ENCODE peak calls at places on chromosomes 6 and 20, in four cellular contexts. One of them, this sample, is unnamed.

GRCh38 chr20:47334022-47334551 is 22.4 kb downstream of the ZMYND8 start:
- DNase-seq in omental fat pad: no peak
- DNase-seq in CD14-positive monocyte: no peak
- DNase-seq in astrocyte of the spinal cord: peak
- DNase-seq in this sample: peak

GRCh38 chr6:166782541-166782940 is 155.5 kb upstream of the RPS6KA2 start:
- DNase-seq in CD14-positive monocyte: no peak
- DNase-seq in astrocyte of the spinal cord: no peak
- DNase-seq in omental fat pad: no peak
- DNase-seq in this sample: no peak

GRCh38 chr6:56958481-56958880 is 3.6 kb downstream of the BEND6 start:
- DNase-seq in omental fat pad: no peak
- DNase-seq in astrocyte of the spinal cord: no peak
- DNase-seq in CD14-positive monocyte: no peak
- DNase-seq in this sample: no peak

GRCh38 chr6:53961679-53962370 is 149.4 kb upstream of the MLIP start:
- DNase-seq in astrocyte of the spinal cord: no peak
- DNase-seq in omental fat pad: no peak
- DNase-seq in CD14-positive monocyte: no peak
- DNase-seq in this sample: no peak

GRCh38 chr20:36472656-36473071 is 68.7 kb upstream of the MYL9 start:
- DNase-seq in omental fat pad: no peak
- DNase-seq in CD14-positive monocyte: no peak
- DNase-seq in astrocyte of the spinal cord: no peak
- DNase-seq in this sample: no peak

GRCh38 chr6:40399888-40400468 is 187.2 kb downstream of the LRFN2 start:
- DNase-seq in astrocyte of the spinal cord: no peak
- DNase-seq in CD14-positive monocyte: no peak
- DNase-seq in omental fat pad: no peak
- DNase-seq in this sample: no peak

GRCh38 chr6:22062807-22063408 is 233.9 kb downstream of the PRL start:
- DNase-seq in omental fat pad: no peak
- DNase-seq in astrocyte of the spinal cord: no peak
- DNase-seq in CD14-positive monocyte: peak
- DNase-seq in this sample: no peak

GRCh38 chr20:32249030-32249738 is 28.3 kb upstream of the KIF3B start:
- DNase-seq in astrocyte of the spinal cord: no peak
- DNase-seq in CD14-positive monocyte: no peak
- DNase-seq in omental fat pad: no peak
- DNase-seq in this sample: no peak

GRCh38 chr6:89501239-89501638 is 68.3 kb downstream of the ANKRD6 start:
- DNase-seq in omental fat pad: no peak
- DNase-seq in CD14-positive monocyte: no peak
- DNase-seq in astrocyte of the spinal cord: no peak
- DNase-seq in this sample: no peak

GRCh38 chr6:4791174-4791573 is 15.0 kb downstream of the CDYL start:
- DNase-seq in omental fat pad: no peak
- DNase-seq in CD14-positive monocyte: no peak
- DNase-seq in astrocyte of the spinal cord: no peak
- DNase-seq in this sample: no peak

GRCh38 chr6:43628392-43629103 is 516 bp downstream of the GTPBP2 start:
- DNase-seq in omental fat pad: no peak
- DNase-seq in astrocyte of the spinal cord: peak
- DNase-seq in CD14-positive monocyte: no peak
- DNase-seq in this sample: no peak

GRCh38 chr6:49980898-49981297 is 11.5 kb upstream of the DEFB113 start:
- DNase-seq in CD14-positive monocyte: no peak
- DNase-seq in astrocyte of the spinal cord: no peak
- DNase-seq in omental fat pad: no peak
- DNase-seq in this sample: no peak

GRCh38 chr20:1895674-1896496 is 678 bp downstream of the SIRPA start:
- DNase-seq in CD14-positive monocyte: no peak
- DNase-seq in omental fat pad: no peak
- DNase-seq in astrocyte of the spinal cord: peak
- DNase-seq in this sample: no peak

GRCh38 chr20:5000263-5001173 is 792 bp downstream of the SLC23A2 start:
- DNase-seq in CD14-positive monocyte: peak
- DNase-seq in astrocyte of the spinal cord: no peak
- DNase-seq in omental fat pad: no peak
- DNase-seq in this sample: no peak

GRCh38 chr20:62897666-62898065 is 28.6 kb downstream of the DIDO1 start:
- DNase-seq in CD14-positive monocyte: no peak
- DNase-seq in astrocyte of the spinal cord: no peak
- DNase-seq in omental fat pad: no peak
- DNase-seq in this sample: no peak

GRCh38 chr20:46458891-46459750 is 52.7 kb upstream of the ELMO2 start:
- DNase-seq in astrocyte of the spinal cord: no peak
- DNase-seq in CD14-positive monocyte: no peak
- DNase-seq in omental fat pad: no peak
- DNase-seq in this sample: no peak

GRCh38 chr20:50571466-50571865 is 61.3 kb downstream of the PTPN1 start:
- DNase-seq in CD14-positive monocyte: no peak
- DNase-seq in astrocyte of the spinal cord: no peak
- DNase-seq in omental fat pad: no peak
- DNase-seq in this sample: no peak
- TF ChIP-seq CTCF in CD14-positive monocyte: no peak
- TF ChIP-seq CTCF in astrocyte of the spinal cord: no peak
- TF ChIP-seq CTCF in omental fat pad: no peak
- TF ChIP-seq CTCF in this sample: no peak

GRCh38 chr6:70973591-70973990 is 16.7 kb upstream of the B3GAT2 start:
- DNase-seq in omental fat pad: no peak
- DNase-seq in astrocyte of the spinal cord: no peak
- DNase-seq in CD14-positive monocyte: no peak
- DNase-seq in this sample: no peak
- TF ChIP-seq CTCF in omental fat pad: no peak
- TF ChIP-seq CTCF in astrocyte of the spinal cord: no peak
- TF ChIP-seq CTCF in CD14-positive monocyte: no peak
- TF ChIP-seq CTCF in this sample: no peak

DNA sequence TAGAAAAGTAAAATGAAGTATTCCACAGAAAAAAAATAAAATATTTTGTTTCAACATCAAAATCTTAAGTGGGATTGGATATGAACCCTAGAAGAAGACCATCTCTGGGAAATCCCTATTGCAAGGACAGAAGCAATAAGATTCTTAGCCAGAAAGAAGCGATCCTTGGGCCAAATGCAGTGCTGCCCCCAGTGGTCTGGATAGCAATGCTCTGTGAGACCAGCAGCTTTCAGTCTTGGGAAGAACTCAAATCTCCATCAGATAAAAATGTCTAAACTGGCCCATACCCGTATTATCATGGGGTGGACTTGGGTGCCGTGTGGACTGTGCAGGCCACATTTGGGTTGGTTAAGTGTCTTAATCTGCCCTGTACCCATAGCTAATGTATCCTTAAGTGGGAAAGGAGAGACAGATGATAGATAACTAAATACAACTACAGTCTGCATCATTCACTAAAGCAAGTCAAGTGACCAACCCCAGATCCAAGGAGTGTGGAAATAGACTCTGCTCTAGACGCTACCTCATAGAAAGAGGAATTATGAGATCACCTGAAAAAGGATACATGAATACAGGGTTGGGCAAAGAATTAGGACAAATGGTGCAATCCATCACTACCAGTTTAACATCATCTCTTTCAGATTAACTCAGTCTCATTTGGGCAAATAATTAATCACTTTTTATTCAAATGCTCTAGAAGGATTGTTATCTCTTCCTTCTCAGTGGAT is 38.9 kb upstream of the SNAP25 start:
- DNase-seq in astrocyte of the spinal cord: no peak
- DNase-seq in omental fat pad: no peak
- DNase-seq in CD14-positive monocyte: no peak
- DNase-seq in this sample: no peak
- TF ChIP-seq CTCF in astrocyte of the spinal cord: peak
- TF ChIP-seq CTCF in omental fat pad: no peak
- TF ChIP-seq CTCF in CD14-positive monocyte: no peak
- TF ChIP-seq CTCF in this sample: peak

DNA sequence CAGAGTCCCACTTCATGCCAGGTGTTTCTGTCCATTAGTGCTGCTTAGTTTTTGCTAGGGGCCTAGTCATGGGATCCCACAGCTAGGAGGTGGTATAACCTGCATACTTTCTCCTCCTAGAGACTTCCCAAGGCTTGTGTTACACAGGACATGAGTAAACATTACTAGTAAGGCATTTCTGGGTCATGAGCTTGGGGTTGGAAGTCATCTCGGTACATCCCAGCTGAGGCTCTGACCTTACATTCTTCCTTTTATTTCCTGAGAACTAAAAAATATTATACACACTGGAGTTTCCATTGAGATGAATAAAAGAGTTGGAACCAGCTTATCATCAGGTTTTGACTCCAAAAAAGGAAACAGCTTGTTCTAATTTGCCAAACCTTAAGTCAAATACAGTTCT is 20.9 kb upstream of the PNPLA1 start:
- DNase-seq in astrocyte of the spinal cord: peak
- DNase-seq in CD14-positive monocyte: no peak
- DNase-seq in omental fat pad: no peak
- DNase-seq in this sample: peak
- TF ChIP-seq CTCF in astrocyte of the spinal cord: no peak
- TF ChIP-seq CTCF in CD14-positive monocyte: no peak
- TF ChIP-seq CTCF in omental fat pad: no peak
- TF ChIP-seq CTCF in this sample: peak

This sample was measured in AG09309.